ENCODE peak calls at places on chromosomes 1 and 21, in nine cellular contexts. M is COR-L47, G is islet precursor cell, C is small intestine, Z is M059J, N is esophagus muscularis mucosa, T is IMR-90, J is T follicular helper cell, W is transverse colon. Q is an unnamed sample.

GRCh38 chr1:5986018-5986417 is 6.2 kb downstream of the NPHP4 start:
- DNase-seq in M (no peak), G (no peak), C (no peak), Z (no peak), N (no peak), T (no peak), J (no peak), W (no peak), Q (no peak)

GRCh38 chr1:54574158-54574778 is 26.2 kb downstream of the ACOT11 start:
- DNase-seq in M (no peak), G (no peak), C (peak; percentile 44), Z (no peak), N (no peak), T (no peak), J (no peak), W (no peak), Q (no peak)

GRCh38 chr1:216823731-216824130 is 100.5 kb upstream of the ESRRG start:
- DNase-seq in M (no peak), G (no peak), C (no peak), Z (no peak), N (no peak), T (no peak), J (no peak), W (no peak), Q (no peak)

GRCh38 chr1:89069955-89070354 is 4.9 kb upstream of the GBP1 start:
- DNase-seq in M (no peak), G (no peak), C (no peak), Z (peak; percentile 43), N (no peak), T (no peak), J (no peak), W (no peak), Q (no peak)

GRCh38 chr1:77513839-77514763 is 168.4 kb downstream of the ZZZ3 start:
- DNase-seq in M (no peak), G (peak; percentile 84), C (no peak), Z (peak; percentile 72), N (no peak), T (peak; percentile 86), J (no peak), W (no peak), Q (no peak)

GRCh38 chr1:235012436-235013210 is 116.0 kb downstream of the TOMM20 start:
- DNase-seq in M (no peak), G (no peak), C (no peak), Z (no peak), N (no peak), T (no peak), J (no peak), W (no peak), Q (no peak)

GRCh38 chr1:207088731-207089626 is at the start of gene C4BPB:
- DNase-seq in M (no peak), G (no peak), C (peak; percentile 97), Z (peak; percentile 78), N (no peak), T (no peak), J (no peak), W (peak; percentile 66), Q (no peak)

GRCh38 chr1:212133319-212133718 is 97.8 kb downstream of the DTL start:
- DNase-seq in M (no peak), G (no peak), C (no peak), Z (no peak), N (no peak), T (no peak), J (no peak), W (no peak), Q (no peak)

GRCh38 chr1:3651939-3652537 is at the start of gene TP73:
- DNase-seq in M (peak; percentile 62), G (no peak), C (no peak), Z (no peak), N (no peak), T (no peak), J (no peak), W (no peak), Q (no peak)

GRCh38 chr1:207959141-207959825 is 48.4 kb upstream of the CD34 start:
- DNase-seq in M (no peak), G (peak; percentile 70), C (peak; percentile 10), Z (peak; percentile 60), N (no peak), T (peak; percentile 38), J (no peak), W (peak; percentile 60), Q (no peak)

GRCh38 chr21:37257967-37258877 is 8.9 kb downstream of the VPS26C start:
- DNase-seq in M (peak; percentile 75), G (peak; percentile 78), C (peak; percentile 80), Z (peak; percentile 84), N (peak; percentile 92), T (peak; percentile 36), J (peak; percentile 65), W (peak; percentile 58), Q (peak; percentile 77)

GRCh38 chr1:159647616-159648015 is 60.0 kb downstream of the APCS start:
- DNase-seq in M (no peak), G (no peak), C (no peak), Z (no peak), N (no peak), T (no peak), J (no peak), W (no peak), Q (no peak)

GRCh38 chr1:54583868-54584267 is 35.8 kb downstream of the ACOT11 start:
- DNase-seq in M (no peak), G (no peak), C (no peak), Z (no peak), N (no peak), T (no peak), J (no peak), W (no peak), Q (no peak)

GRCh38 chr21:26153758-26154157 is 16.8 kb downstream of the APP start:
- DNase-seq in M (no peak), G (no peak), C (no peak), Z (no peak), N (no peak), T (peak; percentile 34), J (no peak), W (no peak), Q (no peak)

GRCh38 chr21:42939581-42940413 is 14.4 kb upstream of the ERVH48-1 start:
- DNase-seq in M (no peak), G (no peak), C (peak; percentile 13), Z (peak; percentile 92), N (peak; percentile 93), T (peak; percentile 99), J (no peak), W (peak; percentile 73), Q (no peak)

GRCh38 chr21:39313042-39313456 is 383 bp downstream of the BRWD1 start:
- DNase-seq in M (no peak), G (no peak), C (no peak), Z (no peak), N (no peak), T (no peak), J (peak; percentile 21), W (peak; percentile 44), Q (peak; percentile 23)

GRCh38 chr1:157551694-157552693 is at the start of gene FCRL5:
- DNase-seq in M (no peak), G (no peak), C (no peak), Z (no peak), N (no peak), T (no peak), J (no peak), W (no peak), Q (no peak)

GRCh38 chr1:113488576-113489177 is 98.4 kb downstream of the MAGI3 start:
- DNase-seq in M (peak; percentile 11), G (peak; percentile 51), C (no peak), Z (no peak), N (no peak), T (no peak), J (no peak), W (no peak), Q (no peak)

GRCh38 chr1:185559684-185560310 is 174.4 kb upstream of the HMCN1 start:
- DNase-seq in M (no peak), G (peak; percentile 88), C (peak; percentile 80), Z (peak; percentile 81), N (no peak), T (peak; percentile 46), J (no peak), W (peak; percentile 57), Q (no peak)

GRCh38 chr1:56194911-56195310 is 384.5 kb downstream of the PLPP3 start:
- DNase-seq in M (no peak), G (no peak), C (no peak), Z (no peak), N (no peak), T (peak; percentile 76), J (no peak), W (no peak), Q (no peak)

GRCh38 chr1:20165522-20165951 is 20.4 kb upstream of the UBXN10 start:
- DNase-seq in M (no peak), G (no peak), C (no peak), Z (peak; percentile 15), N (no peak), T (no peak), J (no peak), W (no peak), Q (no peak)

GRCh38 chr1:157114183-157115121 is 14.8 kb upstream of the ETV3L start:
- DNase-seq in M (no peak), G (peak; percentile 42), C (no peak), Z (no peak), N (no peak), T (no peak), J (no peak), W (no peak), Q (no peak)

GRCh38 chr21:39588884-39589283 is 23.9 kb upstream of the B3GALT5 start:
- DNase-seq in M (no peak), G (no peak), C (no peak), Z (no peak), N (no peak), T (no peak), J (no peak), W (no peak), Q (no peak)

GRCh38 chr1:15578921-15579682 is 5.7 kb downstream of the AGMAT start:
- DNase-seq in M (no peak), G (no peak), C (no peak), Z (no peak), N (no peak), T (no peak), J (no peak), W (no peak), Q (no peak)

GRCh38 chr1:117047271-117047670 is 12.9 kb upstream of the TTF2 start:
- DNase-seq in M (no peak), G (no peak), C (no peak), Z (no peak), N (no peak), T (no peak), J (no peak), W (no peak), Q (no peak)

GRCh38 chr1:14932034-14932638 is 221.4 kb upstream of the TMEM51 start:
- DNase-seq in M (no peak), G (no peak), C (no peak), Z (no peak), N (no peak), T (no peak), J (no peak), W (no peak), Q (no peak)

GRCh38 chr1:153352523-153352922 is 3.9 kb upstream of the PGLYRP4 start:
- DNase-seq in M (peak; percentile 73), G (peak; percentile 73), C (peak; percentile 64), Z (peak; percentile 64), N (peak; percentile 91), T (peak; percentile 62), J (peak; percentile 36), W (peak; percentile 66), Q (peak; percentile 48)

GRCh38 chr1:220734571-220735326 is 13.4 kb upstream of the MTARC2 start:
- DNase-seq in M (no peak), G (no peak), C (peak; percentile 96), Z (peak; percentile 69), N (no peak), T (peak; percentile 81), J (no peak), W (peak; percentile 26), Q (no peak)

GRCh38 chr1:119664057-119664456 is 16.0 kb upstream of the ZNF697 start:
- DNase-seq in M (no peak), G (no peak), C (no peak), Z (no peak), N (no peak), T (no peak), J (no peak), W (no peak), Q (no peak)

GRCh38 chr1:246297314-246298273 is 209.5 kb downstream of the SMYD3 start:
- DNase-seq in M (no peak), G (no peak), C (no peak), Z (peak; percentile 17), N (no peak), T (peak; percentile 40), J (no peak), W (no peak), Q (no peak)

GRCh38 chr1:22806584-22806983 is 95.9 kb downstream of the EPHB2 start:
- DNase-seq in M (peak; percentile 94), G (no peak), C (no peak), Z (no peak), N (no peak), T (no peak), J (no peak), W (no peak), Q (no peak)

Q was measured in effector CD8-positive, alpha-beta T cell.